ENCODE peak calls at places on chromosome 13, in four cellular contexts. One of them, this sample, is unnamed.

GRCh38 chr13:110298566-110299321 is 8.2 kb downstream of the COL4A1 start:
- DNase-seq in HCT116: no peak
- DNase-seq in K562: no peak
- DNase-seq in Panc1: no peak
- DNase-seq in this sample: no peak

GRCh38 chr13:42375663-42376062 is 103.7 kb downstream of the AKAP11 start:
- DNase-seq in HCT116: no peak
- DNase-seq in K562: no peak
- DNase-seq in Panc1: no peak
- DNase-seq in this sample: no peak

GRCh38 chr13:99178636-99179035 is 22.0 kb upstream of the UBAC2 start:
- DNase-seq in HCT116: no peak
- DNase-seq in K562: no peak
- DNase-seq in Panc1: no peak
- DNase-seq in this sample: peak

GRCh38 chr13:98890186-98890585 is 87.7 kb downstream of the DOCK9 start:
- DNase-seq in HCT116: no peak
- DNase-seq in K562: no peak
- DNase-seq in Panc1: no peak
- DNase-seq in this sample: no peak

GRCh38 chr13:25963681-25964080 is 88.1 kb downstream of the SHISA2 start:
- DNase-seq in HCT116: no peak
- DNase-seq in K562: no peak
- DNase-seq in Panc1: no peak
- DNase-seq in this sample: no peak

GRCh38 chr13:37058801-37059135 is 720 bp downstream of the SUPT20H start:
- DNase-seq in HCT116: no peak
- DNase-seq in K562: peak
- DNase-seq in Panc1: no peak
- DNase-seq in this sample: no peak

GRCh38 chr13:99981115-99982020 is at the start of gene ZIC2:
- DNase-seq in HCT116: peak
- DNase-seq in K562: peak
- DNase-seq in Panc1: no peak
- DNase-seq in this sample: no peak

GRCh38 chr13:111139874-111140561 is 24.9 kb downstream of the ARHGEF7 start:
- DNase-seq in HCT116: no peak
- DNase-seq in K562: no peak
- DNase-seq in Panc1: no peak
- DNase-seq in this sample: no peak

DNA sequence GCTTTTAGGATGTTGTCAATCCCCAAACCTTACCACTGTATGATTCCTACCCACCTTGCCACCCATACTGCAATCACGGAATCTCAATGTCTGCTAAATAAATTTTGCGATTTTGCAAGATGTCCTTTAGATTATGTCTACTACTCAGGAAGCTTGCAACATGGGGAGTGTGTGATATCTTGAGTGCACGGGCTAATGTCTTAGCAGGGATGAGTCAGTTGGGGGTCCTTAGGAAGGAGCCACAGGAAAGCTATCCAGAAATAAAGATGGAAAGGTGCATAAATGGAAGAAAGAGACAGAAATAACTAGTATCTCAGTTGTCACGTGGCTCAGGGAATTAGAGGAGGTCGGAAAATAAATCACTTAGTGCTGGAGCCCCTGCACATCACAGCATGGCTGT is 77.1 kb downstream of the NALCN start:
- DNase-seq in HCT116: no peak
- DNase-seq in K562: no peak
- DNase-seq in Panc1: no peak
- DNase-seq in this sample: no peak
- TF ChIP-seq REST in HCT116: no peak
- TF ChIP-seq REST in K562: no peak
- TF ChIP-seq REST in Panc1: no peak
- TF ChIP-seq REST in this sample: no peak

GRCh38 chr13:24251525-24251924 is 57.9 kb upstream of the C1QTNF9 start:
- DNase-seq in HCT116: no peak
- DNase-seq in K562: no peak
- DNase-seq in Panc1: no peak
- DNase-seq in this sample: no peak
- H3K4me3 ChIP-seq in HCT116: no peak
- H3K4me3 ChIP-seq in K562: no peak
- H3K4me3 ChIP-seq in Panc1: no peak
- H3K4me3 ChIP-seq in this sample: no peak

GRCh38 chr13:89057274-89057673 is 1386.1 kb downstream of the SLITRK5 start:
- DNase-seq in HCT116: no peak
- DNase-seq in K562: no peak
- DNase-seq in Panc1: no peak
- DNase-seq in this sample: no peak
- TF ChIP-seq CTCF in HCT116: no peak
- TF ChIP-seq CTCF in K562: no peak
- TF ChIP-seq CTCF in Panc1: no peak
- TF ChIP-seq CTCF in this sample: no peak

GRCh38 chr13:112868308-112868707 is 100.7 kb upstream of the MCF2L start:
- DNase-seq in HCT116: no peak
- DNase-seq in K562: no peak
- DNase-seq in Panc1: no peak
- DNase-seq in this sample: no peak
- TF ChIP-seq REST in HCT116: no peak
- TF ChIP-seq REST in K562: no peak
- TF ChIP-seq REST in Panc1: no peak
- TF ChIP-seq REST in this sample: no peak

GRCh38 chr13:70203661-70204229 is 95.5 kb upstream of the KLHL1 start:
- DNase-seq in HCT116: peak
- DNase-seq in K562: no peak
- DNase-seq in Panc1: no peak
- DNase-seq in this sample: no peak
- H3K4me3 ChIP-seq in HCT116: no peak
- H3K4me3 ChIP-seq in K562: no peak
- H3K4me3 ChIP-seq in Panc1: no peak
- H3K4me3 ChIP-seq in this sample: no peak

GRCh38 chr13:102657630-102658029 is 37.2 kb downstream of the METTL21C start:
- DNase-seq in HCT116: no peak
- DNase-seq in K562: no peak
- DNase-seq in Panc1: no peak
- DNase-seq in this sample: no peak
- TF ChIP-seq CTCF in HCT116: peak
- TF ChIP-seq CTCF in K562: no peak
- TF ChIP-seq CTCF in Panc1: no peak
- TF ChIP-seq CTCF in this sample: no peak

DNA sequence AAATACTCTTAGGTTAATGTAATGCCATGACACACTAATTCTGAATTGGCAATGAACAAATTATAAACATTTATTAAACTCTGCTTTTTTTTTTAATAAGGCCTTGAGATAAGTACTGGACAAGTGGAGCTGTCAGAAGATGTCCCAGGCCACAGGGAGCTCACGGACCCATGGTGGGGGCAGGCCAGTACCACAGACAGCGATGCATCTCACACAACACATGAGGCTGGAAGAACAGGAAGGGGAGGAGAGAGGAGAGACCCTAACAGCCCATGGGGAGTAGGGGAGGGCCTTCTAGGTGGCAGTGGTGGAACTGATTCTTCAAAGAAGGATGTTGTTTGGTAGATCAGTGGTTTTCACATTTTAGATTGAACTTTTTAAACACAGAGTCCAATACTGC is 128.4 kb downstream of the LHFPL6 start:
- DNase-seq in HCT116: no peak
- DNase-seq in K562: no peak
- DNase-seq in Panc1: no peak
- DNase-seq in this sample: no peak
- TF ChIP-seq REST in HCT116: no peak
- TF ChIP-seq REST in K562: no peak
- TF ChIP-seq REST in Panc1: no peak
- TF ChIP-seq REST in this sample: peak